ENCODE peak calls at places on chromosomes 2 and 18, in ten cellular contexts. U, B, Y, R, A, Z, F, W, M and J are unnamed samples.
A peak's percentile ranks its signal among the peaks of the same experiment; 100 is the strongest.

GRCh38 chr2:112714836-112715631 is 5.8 kb upstream of the NT5DC4 start:
- DNase-seq in U (no peak), B (no peak), Y (peak; percentile 48), R (no peak), A (no peak), Z (no peak), F (no peak), W (peak; percentile 84), M (peak; percentile 48), J (peak; percentile 33)

GRCh38 chr2:235007664-235008457 is 56.0 kb downstream of the SH3BP4 start:
- DNase-seq in U (no peak), B (no peak), Y (no peak), R (no peak), A (no peak), Z (no peak), F (no peak), W (no peak), M (no peak), J (no peak)

GRCh38 chr2:121360566-121361300 is 75.7 kb upstream of the TFCP2L1 start:
- DNase-seq in U (no peak), B (no peak), Y (peak; percentile 75), R (no peak), A (no peak), Z (no peak), F (no peak), W (peak; percentile 85), M (peak; percentile 88), J (peak; percentile 94)

GRCh38 chr2:203544402-203544801 is 9.3 kb upstream of the RAPH1 start:
- DNase-seq in U (no peak), B (no peak), Y (no peak), R (no peak), A (no peak), Z (no peak), F (no peak), W (no peak), M (no peak), J (no peak)

GRCh38 chr2:190182071-190182524 is 119.6 kb upstream of the MSTN start:
- DNase-seq in U (no peak), B (no peak), Y (no peak), R (no peak), A (no peak), Z (no peak), F (no peak), W (no peak), M (no peak), J (no peak)

GRCh38 chr2:181305151-181306123 is 151.7 kb upstream of the ITGA4 start:
- DNase-seq in U (no peak), B (no peak), Y (peak; percentile 51), R (peak; percentile 95), A (peak; percentile 58), Z (peak; percentile 46), F (no peak), W (no peak), M (no peak), J (peak; percentile 14)

GRCh38 chr18:55395811-55396210 is 192.2 kb downstream of the TCF4 start:
- DNase-seq in U (no peak), B (no peak), Y (no peak), R (no peak), A (no peak), Z (no peak), F (no peak), W (no peak), M (no peak), J (no peak)

GRCh38 chr18:12420831-12421421 is 13.2 kb downstream of the PRELID3A start:
- DNase-seq in U (no peak), B (peak; percentile 92), Y (no peak), R (no peak), A (peak; percentile 85), Z (no peak), F (no peak), W (no peak), M (no peak), J (no peak)

GRCh38 chr2:18369750-18370149 is 190.7 kb downstream of the RDH14 start:
- DNase-seq in U (no peak), B (no peak), Y (peak; percentile 70), R (no peak), A (no peak), Z (no peak), F (no peak), W (no peak), M (peak; percentile 24), J (peak; percentile 59)

GRCh38 chr2:198283149-198283548 is 478.8 kb downstream of the PLCL1 start:
- DNase-seq in U (no peak), B (no peak), Y (peak; percentile 13), R (no peak), A (no peak), Z (no peak), F (no peak), W (no peak), M (no peak), J (peak; percentile 21)

GRCh38 chr2:210617732-210618330 is 61.4 kb downstream of the CPS1 start:
- DNase-seq in U (no peak), B (no peak), Y (peak; percentile 68), R (peak; percentile 35), A (peak; percentile 54), Z (no peak), F (no peak), W (peak; percentile 56), M (peak; percentile 23), J (peak; percentile 74)

GRCh38 chr18:58103339-58103930 is 59.4 kb downstream of the NEDD4L start:
- DNase-seq in U (no peak), B (no peak), Y (no peak), R (no peak), A (peak; percentile 22), Z (no peak), F (no peak), W (no peak), M (no peak), J (peak; percentile 5)

GRCh38 chr2:219713110-219713509 is 85.7 kb downstream of the SLC4A3 start:
- DNase-seq in U (no peak), B (peak; percentile 51), Y (peak; percentile 71), R (peak; percentile 6), A (no peak), Z (no peak), F (no peak), W (peak; percentile 10), M (peak; percentile 40), J (peak; percentile 59)

GRCh38 chr2:19684516-19684915 is 217.3 kb downstream of the TTC32 start:
- DNase-seq in U (no peak), B (no peak), Y (no peak), R (no peak), A (no peak), Z (no peak), F (no peak), W (no peak), M (no peak), J (no peak)

GRCh38 chr2:77831878-77832277 is 309.7 kb upstream of the LRRTM4 start:
- DNase-seq in U (no peak), B (no peak), Y (no peak), R (no peak), A (no peak), Z (no peak), F (no peak), W (no peak), M (no peak), J (no peak)

GRCh38 chr2:200159366-200159720 is 147.2 kb upstream of the SPATS2L start:
- DNase-seq in U (no peak), B (no peak), Y (no peak), R (no peak), A (no peak), Z (no peak), F (no peak), W (peak; percentile 42), M (peak; percentile 20), J (no peak)

GRCh38 chr2:144325086-144325485 is 194.8 kb downstream of the ZEB2 start:
- DNase-seq in U (no peak), B (no peak), Y (no peak), R (no peak), A (no peak), Z (peak; percentile 38), F (no peak), W (peak; percentile 90), M (no peak), J (no peak)

GRCh38 chr2:6181525-6182270 is 489.5 kb downstream of the SOX11 start:
- DNase-seq in U (no peak), B (no peak), Y (peak; percentile 35), R (no peak), A (no peak), Z (no peak), F (no peak), W (peak; percentile 36), M (no peak), J (peak; percentile 1)

GRCh38 chr2:152089238-152089637 is 9.6 kb downstream of the CACNB4 start:
- DNase-seq in U (no peak), B (no peak), Y (no peak), R (peak; percentile 88), A (no peak), Z (no peak), F (no peak), W (no peak), M (no peak), J (no peak)

GRCh38 chr18:11906926-11907874 is 917 bp downstream of the MPPE1 start:
- DNase-seq in U (no peak), B (no peak), Y (peak; percentile 18), R (no peak), A (peak; percentile 55), Z (peak; percentile 7), F (no peak), W (no peak), M (no peak), J (no peak)

GRCh38 chr18:78991446-78991845 is 11.8 kb downstream of the SALL3 start:
- DNase-seq in U (no peak), B (no peak), Y (no peak), R (no peak), A (no peak), Z (no peak), F (no peak), W (no peak), M (no peak), J (no peak)

GRCh38 chr18:74353169-74353775 is 37.6 kb downstream of the C18orf63 start:
- DNase-seq in U (no peak), B (no peak), Y (peak; percentile 88), R (peak; percentile 49), A (peak; percentile 86), Z (peak; percentile 36), F (peak; percentile 40), W (peak; percentile 75), M (peak; percentile 79), J (peak; percentile 87)

GRCh38 chr18:8792688-8793316 is 87.4 kb downstream of the MTCL1 start:
- DNase-seq in U (no peak), B (no peak), Y (no peak), R (no peak), A (no peak), Z (no peak), F (no peak), W (no peak), M (no peak), J (no peak)